ENCODE peak calls at places on chromosomes 13 and 19, in four cellular contexts. N is sigmoid colon, F is stomach, C is suprapubic skin. G is an unnamed sample.

GRCh38 chr13:29049524-29049923 is 229.4 kb downstream of the MTUS2 start:
- DNase-seq in F (no peak), N (no peak), C (no peak), G (no peak)

GRCh38 chr13:108363651-108364050 is 94.1 kb downstream of the TNFSF13B start:
- DNase-seq in N (no peak), F (no peak), C (no peak), G (no peak)

GRCh38 chr13:98142427-98143156 is at the start of gene FARP1:
- DNase-seq in F (peak; percentile 88), N (peak; percentile 86), C (peak; percentile 80), G (peak; percentile 81)

GRCh38 chr13:47175172-47175806 is 278.4 kb upstream of the HTR2A start:
- DNase-seq in C (no peak), N (no peak), F (no peak), G (no peak)

GRCh38 chr19:58274771-58275199 is 4.0 kb upstream of the ZNF8 start:
- DNase-seq in F (no peak), C (no peak), N (no peak), G (no peak)

GRCh38 chr19:14434543-14435319 is 1.6 kb downstream of the PKN1 start:
- DNase-seq in C (no peak), N (peak; percentile 89), F (peak; percentile 71), G (peak; percentile 78)

GRCh38 chr19:43667524-43668405 is 2.2 kb downstream of the PLAUR start:
- DNase-seq in F (no peak), C (no peak), N (peak; percentile 76), G (no peak)

GRCh38 chr13:80923907-80924306 is 583.0 kb upstream of the SPRY2 start:
- DNase-seq in F (no peak), N (no peak), C (no peak), G (no peak)

GRCh38 chr19:43483281-43483680 is 17.9 kb upstream of the LYPD3 start:
- DNase-seq in C (no peak), N (no peak), F (no peak), G (no peak)

GRCh38 chr13:97142452-97142851 is 79.7 kb upstream of the MBNL2 start:
- DNase-seq in C (no peak), F (no peak), N (no peak), G (no peak)

GRCh38 chr13:93857126-93857525 is 622.4 kb downstream of the DCT start:
- DNase-seq in F (no peak), N (no peak), C (no peak), G (no peak)

GRCh38 chr13:62997696-62998095 is 1582.0 kb upstream of the PCDH20 start:
- DNase-seq in C (no peak), F (no peak), N (no peak), G (no peak)

GRCh38 chr19:45451181-45451849 is 16.5 kb upstream of the FOSB start:
- DNase-seq in F (peak; percentile 33), N (peak; percentile 83), C (no peak), G (no peak)

GRCh38 chr13:76745246-76746200 is 140.7 kb downstream of the KCTD12 start:
- DNase-seq in C (no peak), F (no peak), N (no peak), G (no peak)

GRCh38 chr13:25169951-25170553 is 2.0 kb downstream of the AMER2 start:
- DNase-seq in C (no peak), F (no peak), N (no peak), G (no peak)

DNA sequence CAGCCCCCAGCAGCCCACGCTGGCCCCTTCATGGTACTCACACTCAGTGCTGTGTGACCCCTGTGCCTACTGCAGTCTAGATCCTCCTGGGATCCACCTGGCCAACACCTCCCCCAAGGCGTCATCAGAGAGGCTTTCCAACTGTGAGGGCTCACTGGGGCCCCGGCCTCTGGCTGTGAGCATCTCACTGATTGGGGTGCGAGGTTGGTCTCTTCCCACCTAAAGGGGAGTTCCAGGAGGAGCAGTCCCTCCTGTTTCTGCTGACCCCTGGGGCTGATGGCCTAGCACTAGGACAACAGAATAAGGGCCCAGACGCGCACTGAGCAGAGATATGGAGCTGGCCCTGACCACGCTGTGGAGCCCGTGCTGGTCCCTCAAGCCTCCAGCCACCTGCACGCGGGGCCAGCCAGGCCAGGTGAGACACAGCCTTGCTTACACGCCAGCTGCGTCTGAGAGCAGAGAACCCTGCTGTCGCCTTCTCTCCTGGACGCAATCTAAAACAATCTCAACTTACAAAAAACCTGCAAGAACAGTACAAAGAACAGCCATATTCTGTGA is 32.2 kb downstream of the ELL start:
- DNase-seq in F (no peak), C (no peak), N (no peak), G (no peak)
- H3K4me1 ChIP-seq in F (peaks cover 77% of the 10 kb centered on the region), C (peaks cover 63% of the 10 kb centered on the region), N (peaks cover 68% of the 10 kb centered on the region), G (peaks cover 88% of the 10 kb centered on the region)

GRCh38 chr19:2230029-2230531 is 6.0 kb downstream of the PLEKHJ1 start:
- DNase-seq in C (no peak), N (no peak), F (no peak), G (no peak)

GRCh38 chr19:2232286-2233151 is 3.6 kb downstream of the PLEKHJ1 start:
- DNase-seq in F (no peak), C (no peak), N (no peak), G (peak; percentile 72)

GRCh38 chr19:2233601-2234280 is 2.4 kb downstream of the PLEKHJ1 start:
- DNase-seq in F (no peak), C (no peak), N (no peak), G (peak; percentile 78)

GRCh38 chr19:2230807-2231533 is 5.2 kb downstream of the PLEKHJ1 start:
- DNase-seq in N (no peak), F (no peak), C (no peak), G (peak; percentile 75)

GRCh38 chr19:2231621-2232221 is 4.4 kb downstream of the PLEKHJ1 start:
- DNase-seq in C (no peak), N (no peak), F (no peak), G (no peak)
- TF ChIP-seq POLR2AphosphoS5 in C (no peak), N (no peak), F (no peak), G (no peak)

DNA sequence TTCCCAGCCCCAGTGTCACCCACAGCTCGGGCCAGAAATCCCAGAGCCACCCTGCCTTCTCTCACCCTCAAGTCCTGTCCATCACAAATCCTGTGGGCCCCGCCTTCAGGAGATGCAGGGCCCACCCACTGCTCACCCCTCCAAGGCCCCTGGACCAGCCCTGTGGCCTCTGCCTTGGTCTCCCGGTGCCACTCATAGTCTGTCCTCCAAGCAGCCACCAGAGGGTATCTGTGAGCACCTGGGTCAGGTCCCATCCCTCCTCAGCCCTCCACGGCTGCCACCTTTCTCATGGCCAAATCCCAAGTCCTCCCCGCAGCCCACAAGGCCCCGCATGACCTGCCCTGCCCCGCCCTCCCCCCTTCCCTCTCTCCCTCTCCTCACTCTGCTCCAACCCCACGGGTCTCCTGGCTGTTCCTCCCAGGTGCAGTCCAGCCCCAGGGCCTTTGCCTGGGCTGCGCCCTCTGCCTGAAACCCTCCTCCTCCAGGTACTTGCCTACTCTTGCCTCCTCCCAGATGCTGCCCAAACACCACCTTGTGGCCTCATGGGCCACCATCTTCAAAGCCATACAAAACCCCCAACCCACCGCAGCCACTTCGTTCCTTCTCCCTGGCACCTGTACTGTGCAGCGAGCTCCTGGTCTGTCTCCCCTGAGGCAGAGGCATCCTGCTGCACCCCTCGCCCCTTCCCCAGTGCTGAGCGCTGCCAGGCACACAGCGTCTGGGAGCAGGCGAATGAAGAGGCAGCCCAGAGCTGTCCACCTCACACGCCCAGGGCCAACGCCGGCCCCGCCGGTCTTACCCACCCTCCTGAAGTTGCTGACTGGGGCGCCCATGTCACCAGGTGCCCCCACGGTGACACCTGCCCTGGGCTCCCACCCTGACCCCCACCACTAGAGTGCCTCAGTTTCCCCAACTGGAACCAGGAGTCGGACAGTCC is 13.2 kb upstream of the UQCR11 start:
- DNase-seq in F (peak; percentile 39), C (no peak), N (no peak), G (no peak)
- TF ChIP-seq EP300 in F (no peak), C (no peak), N (no peak), G (no peak)

GRCh38 chr13:111909501-111909900 is 157.4 kb upstream of the SOX1 start:
- DNase-seq in C (peak; percentile 60), F (no peak), N (peak; percentile 35), G (no peak)
- H3K4me1 ChIP-seq in C (no peaks in the 10 kb centered on the region), F (no peaks in the 10 kb centered on the region), N (no peaks in the 10 kb centered on the region), G (no peaks in the 10 kb centered on the region)

GRCh38 chr13:112635323-112635722 is 47.4 kb upstream of the TUBGCP3 start:
- DNase-seq in C (no peak), F (no peak), N (no peak), G (no peak)
- TF ChIP-seq POLR2AphosphoS5 in C (no peak), F (no peak), N (no peak), G (no peak)

DNA sequence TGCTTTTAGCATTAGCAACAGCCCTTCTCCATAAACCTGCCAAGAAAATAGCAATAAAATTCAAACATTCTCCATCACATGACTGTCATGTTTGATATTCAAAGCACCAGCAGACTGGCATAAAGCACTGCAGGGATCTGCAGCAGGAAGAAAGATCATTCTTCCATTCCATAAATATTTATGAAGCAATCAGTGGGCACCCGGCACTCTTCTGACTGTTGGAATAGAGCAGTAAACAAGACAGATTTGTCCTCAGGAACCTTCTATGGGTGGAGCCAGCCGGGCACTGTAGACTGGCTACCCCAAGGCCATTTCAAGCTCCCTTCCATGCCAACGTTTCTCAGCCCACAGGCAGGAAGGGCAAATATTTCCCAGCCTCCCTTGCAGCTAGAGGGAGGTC is 25.5 kb downstream of the PLA2G4C start:
- DNase-seq in N (no peak), C (no peak), F (no peak), G (no peak)
- TF ChIP-seq EP300 in N (no peak), C (no peak), F (no peak), G (no peak)

DNA sequence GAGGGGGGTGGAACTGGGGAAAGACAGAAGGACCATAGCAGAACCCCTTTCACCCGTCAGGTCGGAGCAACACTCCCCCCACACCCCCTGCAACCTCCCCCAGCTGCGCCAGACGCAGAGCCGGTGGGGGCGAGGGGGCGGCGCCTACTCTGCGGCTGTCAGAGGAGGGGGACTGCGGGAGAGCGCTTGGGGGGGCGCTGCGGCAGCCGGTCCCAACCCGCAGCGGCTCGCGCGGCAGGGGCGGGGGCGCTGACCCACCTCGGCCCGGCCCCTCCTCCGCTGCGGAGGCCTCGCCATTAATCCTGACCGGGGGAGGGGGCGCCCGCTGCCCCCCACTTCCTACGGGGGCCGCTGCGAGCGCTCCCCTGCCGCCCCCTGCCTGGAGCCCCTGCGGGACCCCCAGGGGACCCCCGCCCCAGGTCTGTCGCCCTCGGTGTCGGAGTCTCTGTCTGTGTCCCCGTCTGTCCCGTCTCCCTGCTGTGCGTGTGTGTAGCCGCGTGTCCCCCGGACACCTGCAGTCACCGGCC is 7.9 kb upstream of the NFIC start:
- DNase-seq in C (no peak), F (no peak), N (peak; percentile 68), G (no peak)
- H3K4me1 ChIP-seq in C (peaks cover 37% of the 10 kb centered on the region), F (peaks cover 42% of the 10 kb centered on the region), N (peaks cover 38% of the 10 kb centered on the region), G (peaks cover 20% of the 10 kb centered on the region)

GRCh38 chr19:17686592-17687042 is 1.5 kb downstream of the UNC13A start:
- DNase-seq in F (no peak), C (no peak), N (no peak), G (no peak)
- TF ChIP-seq POLR2AphosphoS5 in F (no peak), C (no peak), N (no peak), G (no peak)

GRCh38 chr13:44919103-44919804 is 70.0 kb downstream of the NUFIP1 start:
- DNase-seq in C (no peak), F (no peak), N (no peak), G (no peak)
- TF ChIP-seq EP300 in C (peak; percentile 63), F (no peak), N (no peak), G (no peak)

GRCh38 chr13:75195479-75196111 is 286.4 kb downstream of the TBC1D4 start:
- DNase-seq in N (no peak), F (no peak), C (no peak), G (no peak)
- H3K4me1 ChIP-seq in N (peaks cover 38% of the 10 kb centered on the region), F (no peaks in the 10 kb centered on the region), C (no peaks in the 10 kb centered on the region), G (no peaks in the 10 kb centered on the region)